ENCODE peak calls at places on chromosome 9, in nine cellular contexts. F is Peyer's patch, X is HCT116, Y is sigmoid colon, W is A549, D is esophagus squamous epithelium, S is body of pancreas, T is heart left ventricle, I is stomach. K is an unnamed sample.

GRCh38 chr9:109121218-109121796 is 1.6 kb upstream of the TMEM245 start:
- DNase-seq in F (no peak), X (no peak), Y (no peak), W (no peak), D (no peak), S (no peak), T (no peak), I (no peak), K (peak; percentile 45)

GRCh38 chr9:123322771-123323481 is 33.1 kb upstream of the CRB2 start:
- DNase-seq in F (peak; percentile 86), X (no peak), Y (no peak), W (no peak), D (no peak), S (no peak), T (peak; percentile 37), I (no peak), K (no peak)

GRCh38 chr9:97529363-97530076 is 28.1 kb downstream of the TMOD1 start:
- DNase-seq in F (no peak), X (no peak), Y (peak; percentile 85), W (peak; percentile 73), D (no peak), S (no peak), T (peak; percentile 77), I (no peak), K (peak; percentile 45)

GRCh38 chr9:110828148-110828730 is 159.6 kb downstream of the MUSK start:
- DNase-seq in F (no peak), X (no peak), Y (peak; percentile 81), W (no peak), D (no peak), S (no peak), T (peak; percentile 60), I (no peak), K (no peak)

GRCh38 chr9:5869315-5870019 is 21.2 kb upstream of the MLANA start:
- DNase-seq in F (no peak), X (peak; percentile 8), Y (no peak), W (peak; percentile 53), D (no peak), S (no peak), T (no peak), I (no peak), K (peak; percentile 28)

GRCh38 chr9:127194881-127195713 is 69.5 kb upstream of the GARNL3 start:
- DNase-seq in F (no peak), X (peak; percentile 48), Y (no peak), W (peak; percentile 77), D (no peak), S (no peak), T (peak; percentile 17), I (no peak), K (no peak)

GRCh38 chr9:106693546-106693945 is 169.4 kb upstream of the ZNF462 start:
- DNase-seq in F (no peak), X (no peak), Y (no peak), W (no peak), D (no peak), S (no peak), T (no peak), I (no peak), K (no peak)

GRCh38 chr9:134536931-134537330 is 104.7 kb upstream of the COL5A1 start:
- DNase-seq in F (no peak), X (no peak), Y (no peak), W (no peak), D (no peak), S (no peak), T (no peak), I (no peak), K (no peak)

GRCh38 chr9:18707078-18707477 is 233.1 kb downstream of the ADAMTSL1 start:
- DNase-seq in F (no peak), X (no peak), Y (no peak), W (no peak), D (no peak), S (no peak), T (no peak), I (no peak), K (no peak)

GRCh38 chr9:124260769-124261603 is 3.2 kb downstream of the NEK6 start:
- DNase-seq in F (no peak), X (no peak), Y (no peak), W (peak; percentile 73), D (no peak), S (no peak), T (no peak), I (peak; percentile 40), K (peak; percentile 8)

GRCh38 chr9:16705121-16705604 is 165.3 kb downstream of the BNC2 start:
- DNase-seq in F (peak; percentile 19), X (no peak), Y (peak; percentile 93), W (peak; percentile 99), D (no peak), S (peak; percentile 56), T (peak; percentile 87), I (peak; percentile 34), K (no peak)

GRCh38 chr9:18821794-18822193 is 211.2 kb downstream of the SAXO1 start:
- DNase-seq in F (no peak), X (no peak), Y (no peak), W (no peak), D (no peak), S (no peak), T (no peak), I (no peak), K (no peak)

GRCh38 chr9:109205526-109205925 is 38.5 kb upstream of the FRRS1L start:
- DNase-seq in F (no peak), X (no peak), Y (no peak), W (no peak), D (no peak), S (no peak), T (no peak), I (no peak), K (no peak)

GRCh38 chr9:98334796-98335195 is 79.3 kb upstream of the TBC1D2 start:
- DNase-seq in F (no peak), X (no peak), Y (no peak), W (no peak), D (no peak), S (no peak), T (no peak), I (no peak), K (no peak)

GRCh38 chr9:33816327-33817252 is at the start of gene UBE2R2:
- DNase-seq in F (peak; percentile 89), X (peak; percentile 84), Y (peak; percentile 95), W (peak; percentile 95), D (peak; percentile 58), S (peak; percentile 92), T (peak; percentile 95), I (peak; percentile 92), K (peak; percentile 98)

GRCh38 chr9:33818167-33818831 is 1.3 kb downstream of the UBE2R2 start:
- DNase-seq in F (no peak), X (no peak), Y (no peak), W (peak; percentile 10), D (no peak), S (no peak), T (peak; percentile 76), I (peak; percentile 28), K (peak; percentile 51)

GRCh38 chr9:33820231-33820745 is 3.3 kb downstream of the UBE2R2 start:
- DNase-seq in F (no peak), X (no peak), Y (no peak), W (no peak), D (no peak), S (no peak), T (no peak), I (no peak), K (no peak)

GRCh38 chr9:33817327-33818166 is 587 bp downstream of the UBE2R2 start:
- DNase-seq in F (peak; percentile 48), X (no peak), Y (peak; percentile 83), W (peak; percentile 85), D (no peak), S (peak; percentile 54), T (peak; percentile 67), I (peak; percentile 49), K (peak; percentile 75)

GRCh38 chr9:33818832-33819500 is 2.0 kb downstream of the UBE2R2 start:
- DNase-seq in F (no peak), X (no peak), Y (no peak), W (no peak), D (no peak), S (no peak), T (no peak), I (no peak), K (peak; percentile 51)
- TF ChIP-seq POLR2A in F (no peak), X (no peak), Y (no peak), W (no peak), D (no peak), S (no peak), T (no peak), I (no peak), K (no peak)

GRCh38 chr9:129626079-129626943 is at the start of gene NTMT1:
- DNase-seq in F (peak; percentile 87), X (peak; percentile 63), Y (peak; percentile 94), W (peak; percentile 87), D (peak; percentile 51), S (peak; percentile 90), T (peak; percentile 91), I (peak; percentile 89), K (peak; percentile 95)
- TF ChIP-seq POLR2A in F (peak; percentile 96), X (peak; percentile 67), Y (peak; percentile 96), W (peak; percentile 93), D (peak; percentile 97), S (peak; percentile 93), T (peak; percentile 79), I (peak; percentile 93), K (peak; percentile 93)

DNA sequence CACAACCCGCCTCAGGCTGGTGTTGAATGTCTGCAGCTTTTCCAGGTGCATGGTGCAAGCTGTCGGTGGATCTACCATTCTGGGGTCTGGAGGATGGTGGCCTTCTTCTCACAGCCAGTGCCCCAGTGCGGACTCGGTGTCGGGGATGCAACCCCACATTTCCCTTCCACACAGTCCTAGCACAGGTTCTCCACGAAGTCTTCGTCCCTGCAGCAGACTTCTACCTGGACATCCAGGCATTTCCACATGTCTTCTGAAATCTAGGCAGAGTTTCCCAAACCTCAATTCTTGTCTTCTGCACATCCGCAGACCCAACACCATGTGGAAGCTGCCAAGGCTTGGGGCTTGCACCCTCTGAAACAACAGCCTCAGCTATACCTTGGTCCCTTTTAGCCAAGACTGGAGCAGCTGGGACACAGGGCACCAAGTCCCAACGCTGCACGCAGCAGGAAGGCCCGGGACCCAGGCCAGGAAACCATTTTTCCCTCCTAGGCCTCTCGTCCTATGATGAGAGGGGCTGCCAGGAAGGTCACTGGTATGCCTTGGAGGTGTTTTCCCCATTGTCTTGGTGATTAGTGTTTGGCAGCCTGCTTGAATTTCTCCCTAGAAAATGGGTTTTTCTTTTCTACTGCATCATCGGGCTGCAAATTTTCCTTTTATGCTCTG is 18.2 kb downstream of the PSIP1 start:
- DNase-seq in F (no peak), X (no peak), Y (no peak), W (no peak), D (no peak), S (no peak), T (no peak), I (no peak), K (no peak)
- TF ChIP-seq POLR2A in F (no peak), X (no peak), Y (no peak), W (no peak), D (no peak), S (no peak), T (no peak), I (no peak), K (no peak)

GRCh38 chr9:3809724-3810123 is 283.9 kb upstream of the RFX3 start:
- DNase-seq in F (no peak), X (peak; percentile 22), Y (no peak), W (peak; percentile 21), D (no peak), S (no peak), T (no peak), I (no peak), K (no peak)

GRCh38 chr9:3804148-3804547 is 278.3 kb upstream of the RFX3 start:
- DNase-seq in F (no peak), X (no peak), Y (no peak), W (no peak), D (no peak), S (no peak), T (no peak), I (no peak), K (no peak)

GRCh38 chr9:3810231-3810630 is 284.4 kb upstream of the RFX3 start:
- DNase-seq in F (no peak), X (no peak), Y (no peak), W (no peak), D (no peak), S (no peak), T (no peak), I (no peak), K (no peak)

GRCh38 chr9:3807601-3808000 is 281.8 kb upstream of the RFX3 start:
- DNase-seq in F (no peak), X (no peak), Y (no peak), W (no peak), D (no peak), S (no peak), T (no peak), I (no peak), K (no peak)
- TF ChIP-seq POLR2A in F (no peak), X (no peak), Y (no peak), W (no peak), D (no peak), S (no peak), T (no peak), I (no peak), K (no peak)

K was measured in erythroblast.